ENCODE peak calls at places on chromosomes 6 and 20, in ten cellular contexts. I, M, O, S, P, T, E, F, K and D are unnamed samples.

GRCh38 chr20:62356948-62357667 is 10.0 kb downstream of the LAMA5 start:
- DNase-seq in I (peak; percentile 70), M (no peak), O (peak; percentile 72), S (no peak), P (peak; percentile 75), T (no peak), E (no peak), F (no peak), K (no peak), D (no peak)

GRCh38 chr6:55014321-55015088 is 159.8 kb upstream of the HCRTR2 start:
- DNase-seq in I (no peak), M (no peak), O (no peak), S (no peak), P (no peak), T (no peak), E (no peak), F (no peak), K (no peak), D (no peak)

GRCh38 chr6:105207524-105208269 is 27.9 kb upstream of the POPDC3 start:
- DNase-seq in I (peak; percentile 44), M (no peak), O (no peak), S (no peak), P (no peak), T (no peak), E (no peak), F (no peak), K (no peak), D (no peak)

GRCh38 chr6:137362878-137363804 is 131.1 kb downstream of the OLIG3 start:
- DNase-seq in I (no peak), M (no peak), O (no peak), S (peak; percentile 14), P (no peak), T (no peak), E (no peak), F (peak; percentile 64), K (no peak), D (no peak)

GRCh38 chr20:1505361-1505760 is 14.1 kb upstream of the SIRPB2 start:
- DNase-seq in I (no peak), M (no peak), O (no peak), S (no peak), P (peak; percentile 17), T (no peak), E (no peak), F (no peak), K (no peak), D (no peak)

GRCh38 chr6:150471276-150471675 is 102.5 kb downstream of the IYD start:
- DNase-seq in I (no peak), M (no peak), O (no peak), S (no peak), P (no peak), T (no peak), E (no peak), F (no peak), K (no peak), D (no peak)

GRCh38 chr6:113359155-113360140 is 497.7 kb upstream of the MARCKS start:
- DNase-seq in I (peak; percentile 78), M (no peak), O (peak; percentile 26), S (no peak), P (no peak), T (no peak), E (no peak), F (no peak), K (no peak), D (peak; percentile 76)

GRCh38 chr6:149060985-149061760 is 256.3 kb upstream of the TAB2 start:
- DNase-seq in I (peak; percentile 46), M (no peak), O (no peak), S (no peak), P (no peak), T (no peak), E (no peak), F (no peak), K (no peak), D (no peak)

GRCh38 chr20:63742381-63743024 is 2.9 kb downstream of the SLC2A4RG start:
- DNase-seq in I (no peak), M (no peak), O (no peak), S (no peak), P (no peak), T (no peak), E (no peak), F (no peak), K (no peak), D (no peak)

GRCh38 chr6:34982424-34982852 is 93.4 kb downstream of the ANKS1A start:
- DNase-seq in I (no peak), M (no peak), O (peak; percentile 44), S (no peak), P (peak; percentile 60), T (no peak), E (no peak), F (peak; percentile 78), K (no peak), D (no peak)

GRCh38 chr6:7058250-7058923 is 49.4 kb upstream of the RREB1 start:
- DNase-seq in I (peak; percentile 92), M (peak; percentile 98), O (no peak), S (no peak), P (peak; percentile 85), T (peak; percentile 71), E (no peak), F (no peak), K (no peak), D (peak; percentile 68)

GRCh38 chr20:53737404-53738038 is 143.9 kb upstream of the ZNF217 start:
- DNase-seq in I (no peak), M (no peak), O (no peak), S (no peak), P (peak; percentile 30), T (no peak), E (no peak), F (no peak), K (no peak), D (no peak)

GRCh38 chr6:32956176-32956575 is 3.3 kb upstream of the HLA-DMA start:
- DNase-seq in I (no peak), M (no peak), O (no peak), S (no peak), P (no peak), T (no peak), E (no peak), F (no peak), K (no peak), D (no peak)

GRCh38 chr6:20159781-20160540 is 52.3 kb downstream of the MBOAT1 start:
- DNase-seq in I (no peak), M (no peak), O (no peak), S (no peak), P (peak; percentile 45), T (no peak), E (no peak), F (no peak), K (no peak), D (no peak)

GRCh38 chr20:53635189-53635588 is 41.5 kb upstream of the ZNF217 start:
- DNase-seq in I (no peak), M (no peak), O (no peak), S (no peak), P (no peak), T (no peak), E (no peak), F (no peak), K (no peak), D (no peak)

GRCh38 chr20:8385247-8385646 is 253.2 kb downstream of the PLCB1 start:
- DNase-seq in I (no peak), M (no peak), O (no peak), S (no peak), P (peak; percentile 43), T (no peak), E (no peak), F (peak; percentile 79), K (no peak), D (no peak)

GRCh38 chr6:79605061-79605460 is 26.1 kb upstream of the SH3BGRL2 start:
- DNase-seq in I (no peak), M (no peak), O (no peak), S (no peak), P (no peak), T (no peak), E (no peak), F (no peak), K (no peak), D (no peak)

GRCh38 chr6:163844352-163844751 is 429.8 kb downstream of the QKI start:
- DNase-seq in I (no peak), M (no peak), O (no peak), S (no peak), P (no peak), T (no peak), E (no peak), F (no peak), K (no peak), D (no peak)

GRCh38 chr20:51767018-51767866 is 948 bp downstream of the ATP9A start:
- DNase-seq in I (peak; percentile 45), M (no peak), O (peak; percentile 93), S (no peak), P (peak; percentile 64), T (peak; percentile 56), E (peak; percentile 59), F (peak; percentile 89), K (no peak), D (no peak)

GRCh38 chr6:168335341-168335740 is 15.8 kb upstream of the DACT2 start:
- DNase-seq in I (no peak), M (no peak), O (no peak), S (no peak), P (no peak), T (no peak), E (no peak), F (no peak), K (no peak), D (no peak)

GRCh38 chr20:31712112-31712553 is 10.5 kb downstream of the BCL2L1 start:
- DNase-seq in I (peak; percentile 7), M (no peak), O (peak; percentile 66), S (no peak), P (no peak), T (no peak), E (no peak), F (no peak), K (no peak), D (no peak)

GRCh38 chr6:51934098-51934497 is 153.3 kb downstream of the PKHD1 start:
- DNase-seq in I (no peak), M (no peak), O (peak; percentile 9), S (no peak), P (peak; percentile 9), T (no peak), E (peak; percentile 8), F (no peak), K (no peak), D (no peak)

GRCh38 chr20:19794941-19795340 is 36.9 kb downstream of the RIN2 start:
- DNase-seq in I (no peak), M (no peak), O (no peak), S (no peak), P (no peak), T (no peak), E (no peak), F (no peak), K (no peak), D (no peak)

GRCh38 chr6:88698661-88699060 is 264.8 kb downstream of the RNGTT start:
- DNase-seq in I (peak; percentile 63), M (no peak), O (no peak), S (no peak), P (no peak), T (no peak), E (no peak), F (no peak), K (no peak), D (no peak)